ENCODE peak calls at places on chromosome 9, in five cellular contexts. B is heart right ventricle, H is RWPE2, I is sigmoid colon, T is tibial nerve. S is an unnamed sample.

GRCh38 chr9:96169901-96170300 is 132.1 kb downstream of the HSD17B3 start:
- DNase-seq in B (no peak), H (no peak), I (peak; percentile 29), T (no peak), S (no peak)

GRCh38 chr9:4585135-4585534 is 77.0 kb upstream of the PLPP6 start:
- DNase-seq in B (no peak), H (no peak), I (no peak), T (no peak), S (no peak)

GRCh38 chr9:132011309-132011708 is 68.4 kb downstream of the MED27 start:
- DNase-seq in B (no peak), H (no peak), I (no peak), T (no peak), S (no peak)

GRCh38 chr9:128372188-128372641 is 1.0 kb downstream of the URM1 start:
- DNase-seq in B (no peak), H (no peak), I (no peak), T (no peak), S (peak; percentile 52)

GRCh38 chr9:136016882-136017812 is 56.0 kb upstream of the UBAC1 start:
- DNase-seq in B (peak; percentile 17), H (no peak), I (peak; percentile 63), T (no peak), S (no peak)

GRCh38 chr9:107732781-107733529 is 243.4 kb upstream of the KLF4 start:
- DNase-seq in B (no peak), H (peak; percentile 71), I (peak; percentile 82), T (no peak), S (no peak)

GRCh38 chr9:7982907-7983306 is 183.3 kb upstream of the DMAC1 start:
- DNase-seq in B (no peak), H (no peak), I (no peak), T (no peak), S (no peak)

GRCh38 chr9:90967171-90967570 is 165.6 kb downstream of the SYK start:
- DNase-seq in B (no peak), H (no peak), I (no peak), T (no peak), S (no peak)

DNA sequence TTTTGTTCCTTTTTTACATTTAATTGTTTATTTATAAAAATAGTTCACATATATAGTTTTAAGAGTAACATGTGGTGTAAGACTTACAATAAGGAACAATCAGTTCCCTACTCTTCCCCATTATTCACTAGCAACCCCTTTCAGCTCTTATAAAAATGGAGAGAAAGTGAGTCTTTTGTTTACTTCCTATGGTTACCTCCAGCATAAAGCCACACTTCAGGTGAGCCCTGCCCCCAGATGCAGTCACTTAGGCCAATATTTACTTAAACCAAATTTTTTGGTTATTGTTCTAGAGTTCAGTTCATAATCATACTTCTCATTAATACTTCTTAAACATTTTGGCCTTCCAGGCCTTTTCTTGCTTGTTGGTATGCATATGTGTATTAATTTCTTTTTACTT is 33.7 kb downstream of the UBE2R2 start:
- DNase-seq in B (no peak), H (no peak), I (no peak), T (no peak), S (no peak)
- H3K27ac ChIP-seq in B (no peak overlapping the region), H (peak overlapping the region; percentile 16), I (peak overlapping the region; percentile 5), T (peak overlapping the region; percentile 25), S (no peak overlapping the region)

DNA sequence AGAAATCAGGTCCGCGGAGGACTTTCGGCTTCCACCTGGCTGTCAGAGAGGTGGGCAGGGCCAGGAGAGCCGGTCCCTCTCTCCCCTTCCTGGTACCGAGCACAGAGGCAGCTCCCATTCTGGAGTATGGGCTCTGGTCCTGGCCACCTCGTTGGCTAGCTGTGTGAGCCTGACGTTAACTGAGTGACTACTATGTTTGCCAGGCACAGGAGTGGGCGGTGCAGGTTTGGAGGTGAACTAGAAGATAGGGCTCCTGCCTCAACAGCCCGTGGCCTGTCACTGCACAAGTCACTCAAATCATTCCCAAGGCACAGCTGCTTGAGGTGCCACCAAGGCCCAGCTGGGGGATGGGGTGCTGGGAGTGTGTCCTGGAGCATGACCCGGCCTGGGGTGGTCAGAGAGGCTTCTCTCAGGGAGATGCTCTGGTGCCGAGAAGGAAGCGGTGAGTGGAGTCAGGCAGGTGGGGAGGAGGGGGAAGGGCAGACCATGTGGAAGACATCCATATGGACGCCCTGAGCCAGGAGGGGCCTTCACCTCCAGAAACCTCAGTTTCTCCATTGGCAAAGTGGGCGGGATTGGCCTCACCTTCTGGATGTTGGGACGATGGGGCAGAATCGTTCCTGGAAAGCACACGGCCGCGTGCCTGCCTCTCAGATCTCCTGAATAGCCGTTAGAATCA is 39.5 kb downstream of the NCS1 start:
- DNase-seq in B (no peak), H (no peak), I (no peak), T (no peak), S (no peak)
- H3K27ac ChIP-seq in B (no peak overlapping the region), H (no peak overlapping the region), I (peak overlapping the region; percentile 38), T (no peak overlapping the region), S (no peak overlapping the region)

DNA sequence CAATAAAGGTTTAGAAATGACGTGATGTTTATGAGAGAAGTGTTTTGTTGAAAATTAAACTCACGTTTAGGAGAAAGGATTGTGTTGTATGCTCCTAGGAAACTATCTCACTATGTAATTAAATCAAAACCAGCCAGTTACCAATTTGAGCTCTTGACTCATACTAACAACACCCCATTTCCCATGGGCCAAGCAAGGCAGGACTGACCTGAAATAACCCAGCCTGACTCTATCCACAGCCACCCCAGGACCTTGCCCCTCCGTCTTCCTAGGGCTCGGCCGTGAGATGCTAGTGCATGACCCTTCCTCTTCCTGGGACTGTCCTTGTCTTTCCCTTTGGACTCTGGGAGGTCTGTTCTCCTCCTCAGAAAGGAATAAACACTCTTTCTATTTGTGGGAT is 16.4 kb downstream of the TLR4 start:
- DNase-seq in B (peak; percentile 37), H (no peak), I (peak; percentile 63), T (peak; percentile 38), S (no peak)
- H3K27ac ChIP-seq in B (peak overlapping the region; percentile 4), H (no peak overlapping the region), I (peak overlapping the region; percentile 44), T (peak overlapping the region; percentile 68), S (no peak overlapping the region)

GRCh38 chr9:97327562-97327961 is 20.1 kb downstream of the CCDC180 start:
- DNase-seq in B (no peak), H (no peak), I (no peak), T (no peak), S (no peak)

GRCh38 chr9:97322105-97322504 is 14.6 kb downstream of the CCDC180 start:
- DNase-seq in B (no peak), H (no peak), I (no peak), T (no peak), S (no peak)

GRCh38 chr9:97321251-97321650 is 13.8 kb downstream of the CCDC180 start:
- DNase-seq in B (no peak), H (no peak), I (no peak), T (no peak), S (no peak)

GRCh38 chr9:97321681-97322080 is 14.2 kb downstream of the CCDC180 start:
- DNase-seq in B (no peak), H (no peak), I (no peak), T (no peak), S (no peak)

GRCh38 chr9:97324954-97325353 is 17.5 kb downstream of the CCDC180 start:
- DNase-seq in B (no peak), H (no peak), I (no peak), T (no peak), S (no peak)
- H3K27ac ChIP-seq in B (no peak overlapping the region), H (no peak overlapping the region), I (no peak overlapping the region), T (no peak overlapping the region), S (no peak overlapping the region)

GRCh38 chr9:35350827-35351549 is 138.9 kb upstream of the RUSC2 start:
- DNase-seq in B (no peak), H (no peak), I (no peak), T (no peak), S (no peak)

GRCh38 chr9:35349287-35349990 is 140.5 kb upstream of the RUSC2 start:
- DNase-seq in B (no peak), H (no peak), I (no peak), T (no peak), S (no peak)

GRCh38 chr9:35353731-35354365 is 136.1 kb upstream of the RUSC2 start:
- DNase-seq in B (no peak), H (no peak), I (no peak), T (no peak), S (no peak)

GRCh38 chr9:35350212-35350611 is 139.7 kb upstream of the RUSC2 start:
- DNase-seq in B (no peak), H (no peak), I (no peak), T (no peak), S (peak; percentile 49)

GRCh38 chr9:35348109-35348508 is 141.8 kb upstream of the RUSC2 start:
- DNase-seq in B (no peak), H (no peak), I (no peak), T (no peak), S (no peak)
- H3K27ac ChIP-seq in B (no peak overlapping the region), H (no peak overlapping the region), I (no peak overlapping the region), T (no peak overlapping the region), S (no peak overlapping the region)

GRCh38 chr9:9792144-9792857 is 820.5 kb downstream of the PTPRD start:
- DNase-seq in B (no peak), H (no peak), I (no peak), T (no peak), S (no peak)
- H3K27ac ChIP-seq in B (no peak overlapping the region), H (no peak overlapping the region), I (no peak overlapping the region), T (no peak overlapping the region), S (no peak overlapping the region)

DNA sequence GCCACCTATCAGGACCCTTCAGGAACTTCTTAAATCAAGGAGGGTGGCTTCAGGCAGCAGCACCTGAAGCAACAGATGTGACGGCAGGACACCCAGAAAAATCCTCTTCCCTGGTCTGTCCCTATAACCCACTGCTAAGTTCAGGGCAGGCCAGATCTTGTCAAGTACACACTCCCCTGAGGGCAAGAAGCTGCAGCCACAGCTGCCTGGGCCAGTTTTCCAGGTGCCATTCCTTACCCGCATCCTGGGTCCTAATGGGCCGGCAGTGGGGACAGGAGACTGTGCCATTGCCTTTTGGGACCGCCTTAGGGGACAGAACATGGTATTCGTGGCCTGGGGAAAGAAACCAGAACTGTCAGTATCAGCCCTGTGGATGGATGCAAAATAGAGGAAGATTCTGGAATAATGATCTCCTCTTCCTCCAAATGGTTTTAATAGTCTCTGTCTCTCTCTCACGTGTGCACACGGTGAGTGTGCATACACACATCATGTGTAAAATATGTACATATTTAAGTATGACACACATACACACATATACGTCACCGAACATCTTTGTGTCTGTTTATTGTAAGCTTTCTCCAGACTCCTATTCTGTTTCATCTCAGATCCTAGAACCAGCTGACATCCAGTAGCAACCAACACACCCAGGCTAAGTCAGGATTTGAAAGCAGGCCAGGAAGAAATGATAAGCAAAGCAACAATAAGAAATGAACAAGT is 14.0 kb downstream of the ORM2 start:
- DNase-seq in B (no peak), H (no peak), I (no peak), T (no peak), S (no peak)
- H3K27ac ChIP-seq in B (no peak overlapping the region), H (no peak overlapping the region), I (no peak overlapping the region), T (no peak overlapping the region), S (no peak overlapping the region)

GRCh38 chr9:112404367-112404979 is 24.6 kb downstream of the HSDL2 start:
- DNase-seq in B (no peak), H (no peak), I (no peak), T (no peak), S (no peak)
- H3K27ac ChIP-seq in B (no peak overlapping the region), H (no peak overlapping the region), I (no peak overlapping the region), T (no peak overlapping the region), S (no peak overlapping the region)